ENCODE peak calls at places on chromosome 5, in nine cellular contexts. K is astrocyte; Z is right atrium auricular region; B is tibial artery; T is lower lobe of right lung; Y is CD8-positive, alpha-beta T cell; F is GM12878; U is upper lobe of right lung; D is mammary epithelial cell. L is an unnamed sample.

GRCh38 chr5:968953-969352 is 39.6 kb upstream of the NKD2 start:
- DNase-seq in Z (no peak), D (no peak), F (no peak), B (peak; percentile 46), Y (no peak), K (no peak), U (no peak), T (no peak), L (no peak)

GRCh38 chr5:66134407-66134843 is 9.7 kb upstream of the SREK1 start:
- DNase-seq in Y (no peak), K (peak; percentile 20), T (no peak), D (no peak), F (no peak), Z (no peak), U (no peak), B (no peak), L (no peak)

GRCh38 chr5:149932445-149933350 is 11.9 kb downstream of the PDE6A start:
- DNase-seq in Y (no peak), F (no peak), K (no peak), U (no peak), Z (no peak), B (no peak), D (no peak), T (no peak), L (no peak)

GRCh38 chr5:101897914-101898313 is 398.2 kb downstream of the SLCO4C1 start:
- DNase-seq in F (peak; percentile 1), Z (no peak), B (no peak), Y (no peak), D (no peak), U (no peak), T (no peak), K (no peak), L (peak; percentile 9)

GRCh38 chr5:172733179-172733973 is 37.6 kb downstream of the DUSP1 start:
- DNase-seq in D (peak; percentile 100), U (peak; percentile 84), T (peak; percentile 78), B (peak; percentile 92), Y (no peak), Z (peak; percentile 97), K (peak; percentile 98), F (no peak), L (no peak)

GRCh38 chr5:1521671-1522600 is 1.8 kb downstream of the LPCAT1 start:
- DNase-seq in U (peak; percentile 73), T (peak; percentile 58), B (peak; percentile 61), Z (peak; percentile 59), F (no peak), Y (no peak), K (peak; percentile 70), D (peak; percentile 53), L (peak; percentile 64)

GRCh38 chr5:1476181-1476966 is 31.1 kb upstream of the SLC6A3 start:
- DNase-seq in T (no peak), U (peak; percentile 67), K (no peak), Z (no peak), F (no peak), Y (no peak), B (peak; percentile 64), D (no peak), L (no peak)

GRCh38 chr5:135890867-135891266 is 4.8 kb downstream of the IL9 start:
- DNase-seq in Z (peak; percentile 43), U (no peak), K (peak; percentile 2), Y (no peak), B (no peak), T (no peak), D (peak; percentile 11), F (peak; percentile 15), L (no peak)

GRCh38 chr5:39716532-39716971 is 291.8 kb upstream of the DAB2 start:
- DNase-seq in Y (peak; percentile 2), Z (no peak), F (no peak), B (peak; percentile 61), D (peak; percentile 31), U (no peak), T (no peak), K (peak; percentile 37), L (peak; percentile 78)

DNA sequence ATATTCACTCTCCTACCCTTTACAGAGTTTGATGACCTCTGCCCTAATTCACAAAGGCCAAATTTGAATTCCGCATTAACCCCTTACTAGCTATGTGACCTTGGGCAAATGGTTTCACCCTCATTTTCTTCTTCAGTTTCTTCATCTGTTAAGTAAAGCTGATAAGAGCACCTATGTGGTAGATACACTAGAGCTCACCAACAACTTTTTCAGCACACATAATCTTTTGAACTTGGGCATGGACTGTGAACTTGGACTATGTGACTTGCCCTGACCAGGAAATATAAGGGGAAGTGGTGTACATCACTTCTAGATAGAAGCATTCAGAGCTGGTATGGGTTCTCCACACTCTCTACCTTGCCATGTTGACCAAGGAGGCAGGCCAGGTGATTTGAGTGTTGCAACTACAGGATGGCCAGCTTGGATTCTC is 61.2 kb upstream of the CPEB4 start:
- DNase-seq in K (no peak), T (no peak), F (no peak), Y (no peak), Z (no peak), D (no peak), U (no peak), B (no peak), L (no peak)
- H3K9me3 ChIP-seq in K (peaks cover 5% of the 10 kb centered on the region), T (no peaks in the 10 kb centered on the region), F (peaks cover 2% of the 10 kb centered on the region), Y (no peaks in the 10 kb centered on the region), Z (no peaks in the 10 kb centered on the region), D (no peaks in the 10 kb centered on the region), U (no peaks in the 10 kb centered on the region), B (no peaks in the 10 kb centered on the region), L (peaks cover 13% of the 10 kb centered on the region)

DNA sequence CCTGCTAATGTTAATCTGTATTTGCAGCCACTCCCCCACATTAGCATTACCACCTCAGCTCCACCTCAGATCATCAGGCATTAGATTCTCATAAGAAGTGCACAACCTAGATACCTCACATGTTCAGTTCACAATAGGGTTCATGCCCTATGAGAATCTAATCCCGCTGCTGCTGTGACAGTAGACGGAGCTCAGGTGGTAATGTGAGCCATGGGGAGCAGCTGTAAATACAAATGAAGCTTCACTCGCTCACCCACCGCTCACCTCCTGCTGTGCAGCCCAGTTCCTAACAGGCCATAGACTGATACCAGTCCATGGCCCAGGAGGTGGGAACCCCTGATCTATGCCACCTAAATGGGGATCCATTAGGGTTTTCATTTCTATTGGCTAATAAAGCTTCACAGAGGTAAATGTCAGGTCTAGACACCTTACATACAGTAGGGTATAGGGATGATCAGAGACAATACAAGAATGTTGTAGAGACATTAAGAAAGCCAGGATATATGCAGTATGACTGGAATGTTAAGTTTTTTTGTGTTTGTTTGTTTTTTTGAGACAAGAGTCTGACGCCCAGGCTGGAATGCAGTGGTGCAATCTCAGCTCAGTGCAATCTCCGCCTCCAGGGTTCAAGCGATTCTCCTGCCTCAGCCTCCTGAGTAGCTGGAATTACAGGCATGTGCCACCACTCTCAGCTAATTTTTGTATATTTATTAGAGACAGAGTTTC is 6.3 kb upstream of the HNRNPA0 start:
- DNase-seq in F (no peak), Y (no peak), B (no peak), Z (no peak), D (no peak), U (no peak), T (no peak), K (no peak), L (no peak)
- H3K4me3 ChIP-seq in F (no peak overlapping the region), Y (no peak overlapping the region), B (no peak overlapping the region), Z (no peak overlapping the region), D (no peak overlapping the region), U (no peak overlapping the region), T (no peak overlapping the region), K (no peak overlapping the region), L (no peak overlapping the region)

GRCh38 chr5:103360475-103360874 is 101.9 kb downstream of the MACIR start:
- DNase-seq in F (no peak), U (no peak), D (no peak), B (no peak), K (no peak), Y (no peak), Z (no peak), T (no peak), L (no peak)
- TF ChIP-seq CTCF in F (no peak), U (no peak), D (no peak), B (no peak), K (no peak), Y (no peak), Z (no peak), T (no peak), L (no peak)

DNA sequence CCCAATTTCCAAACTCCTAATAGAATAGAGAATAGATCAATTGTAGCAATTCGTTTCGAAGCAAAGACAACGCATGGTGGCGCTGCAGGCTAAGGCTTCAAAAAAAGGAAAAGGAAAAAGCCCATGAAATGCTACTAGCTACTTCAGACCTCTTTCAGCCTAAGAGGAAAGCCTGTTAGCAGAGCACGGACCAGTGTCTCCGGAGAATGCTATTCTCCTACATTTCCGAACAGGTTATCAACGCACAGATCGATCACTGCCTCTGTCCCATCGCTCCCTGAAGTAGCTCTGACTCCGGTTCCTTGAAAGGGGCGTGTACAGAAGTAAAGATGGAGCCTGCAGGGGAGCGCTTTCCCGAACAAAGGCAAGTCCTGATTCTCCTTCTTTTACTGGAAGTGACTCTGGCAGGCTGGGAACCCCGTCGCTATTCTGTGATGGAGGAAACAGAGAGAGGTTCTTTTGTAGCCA is at the start of gene PCDHB15:
- DNase-seq in B (no peak), U (no peak), D (peak; percentile 8), T (no peak), Y (no peak), K (peak; percentile 4), F (no peak), Z (no peak), L (no peak)
- H3K9me3 ChIP-seq in B (peaks cover 41% of the 10 kb centered on the region), U (peaks cover 72% of the 10 kb centered on the region), D (peaks cover 45% of the 10 kb centered on the region), T (peaks cover 95% of the 10 kb centered on the region), Y (peaks cover 4% of the 10 kb centered on the region), K (peaks cover 37% of the 10 kb centered on the region), F (peaks cover 1% of the 10 kb centered on the region), Z (peaks cover 36% of the 10 kb centered on the region), L (peaks cover 14% of the 10 kb centered on the region)

DNA sequence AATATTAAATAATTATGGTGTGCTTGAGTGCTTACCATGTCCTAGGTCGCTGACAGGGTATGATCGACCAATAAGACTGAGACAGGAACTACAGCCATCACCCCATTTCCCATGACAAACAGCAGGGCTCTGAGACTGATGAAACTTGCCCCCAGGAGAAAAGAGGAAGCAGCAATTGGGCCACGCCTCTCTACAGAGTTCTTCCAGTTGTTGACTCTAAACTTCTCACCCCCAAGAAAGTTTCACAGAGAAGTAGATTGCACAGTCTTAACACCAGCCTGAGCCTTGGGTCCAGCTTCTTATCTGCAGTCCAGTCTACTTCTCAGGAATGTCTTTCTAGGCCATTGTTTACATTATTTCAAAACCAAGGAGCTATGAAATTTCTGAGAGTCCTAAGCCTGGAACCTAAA is 182.2 kb upstream of the ANKRD55 start:
- DNase-seq in T (peak; percentile 74), Y (no peak), D (no peak), K (peak; percentile 66), F (peak; percentile 92), B (peak; percentile 75), Z (peak; percentile 69), U (no peak), L (no peak)
- H3K4me3 ChIP-seq in T (no peak overlapping the region), Y (no peak overlapping the region), D (no peak overlapping the region), K (no peak overlapping the region), F (peak overlapping the region; percentile 48), B (no peak overlapping the region), Z (no peak overlapping the region), U (no peak overlapping the region), L (no peak overlapping the region)

GRCh38 chr5:130954336-130954735 is 210.7 kb downstream of the HINT1 start:
- DNase-seq in U (no peak), F (no peak), B (no peak), T (no peak), D (no peak), K (no peak), Y (no peak), Z (no peak), L (no peak)
- TF ChIP-seq CTCF in U (no peak), F (no peak), B (no peak), T (no peak), D (no peak), K (no peak), Y (no peak), Z (no peak), L (no peak)